ENCODE peak calls at places on chromosome 10, in five cellular contexts. Z, K, O, Y and H are unnamed samples.
A peak's percentile ranks its signal among the peaks of the same experiment; 100 is the strongest.

GRCh38 chr10:110372656-110373055 is 67.9 kb upstream of the SMNDC1 start:
- DNase-seq in Z (no peak), K (no peak), O (no peak), Y (no peak), H (no peak)

GRCh38 chr10:63627376-63627775 is 106.2 kb downstream of the REEP3 start:
- DNase-seq in Z (no peak), K (no peak), O (no peak), Y (no peak), H (peak; percentile 47)

GRCh38 chr10:123485577-123485976 is 180.6 kb upstream of the GPR26 start:
- DNase-seq in Z (no peak), K (no peak), O (no peak), Y (no peak), H (no peak)

GRCh38 chr10:69352569-69353264 is 64.0 kb downstream of the TACR2 start:
- DNase-seq in Z (no peak), K (no peak), O (no peak), Y (no peak), H (no peak)

GRCh38 chr10:80486785-80487421 is 32.8 kb downstream of the TSPAN14 start:
- DNase-seq in Z (no peak), K (no peak), O (no peak), Y (no peak), H (no peak)

GRCh38 chr10:63414481-63415260 is 51.1 kb downstream of the JMJD1C start:
- DNase-seq in Z (no peak), K (no peak), O (peak; percentile 23), Y (no peak), H (no peak)

GRCh38 chr10:104337985-104338735 is at the start of gene ITPRIP:
- DNase-seq in Z (peak; percentile 74), K (peak; percentile 78), O (peak; percentile 86), Y (peak; percentile 89), H (peak; percentile 75)

GRCh38 chr10:62637249-62638061 is 167.1 kb upstream of the ADO start:
- DNase-seq in Z (no peak), K (no peak), O (no peak), Y (no peak), H (peak; percentile 54)

GRCh38 chr10:96686514-96686913 is 33.8 kb downstream of the PIK3AP1 start:
- DNase-seq in Z (no peak), K (no peak), O (no peak), Y (no peak), H (no peak)

GRCh38 chr10:34696423-34696822 is 118.7 kb downstream of the PARD3 start:
- DNase-seq in Z (no peak), K (no peak), O (peak; percentile 58), Y (no peak), H (peak; percentile 70)

GRCh38 chr10:112658900-112659328 is 211.9 kb downstream of the VTI1A start:
- DNase-seq in Z (no peak), K (no peak), O (no peak), Y (no peak), H (no peak)

GRCh38 chr10:48377751-48378585 is 71.5 kb downstream of the MAPK8 start:
- DNase-seq in Z (no peak), K (no peak), O (no peak), Y (no peak), H (no peak)

GRCh38 chr10:112243713-112244112 is 39.5 kb upstream of the TECTB start:
- DNase-seq in Z (no peak), K (no peak), O (no peak), Y (no peak), H (no peak)

GRCh38 chr10:48541144-48541795 is 63.6 kb downstream of the ARHGAP22 start:
- DNase-seq in Z (no peak), K (peak; percentile 6), O (no peak), Y (no peak), H (no peak)

GRCh38 chr10:24382596-24382978 is 173.6 kb downstream of the KIAA1217 start:
- DNase-seq in Z (no peak), K (no peak), O (no peak), Y (no peak), H (no peak)

GRCh38 chr10:91605968-91606367 is 26.9 kb downstream of the PPP1R3C start:
- DNase-seq in Z (no peak), K (no peak), O (no peak), Y (no peak), H (no peak)

GRCh38 chr10:43206391-43207235 is 60.3 kb downstream of the RASGEF1A start:
- DNase-seq in Z (peak; percentile 7), K (no peak), O (no peak), Y (peak; percentile 34), H (no peak)

GRCh38 chr10:71970331-71970730 is 6.1 kb downstream of the CHST3 start:
- DNase-seq in Z (no peak), K (peak; percentile 50), O (no peak), Y (peak; percentile 60), H (no peak)

GRCh38 chr10:123144697-123145541 is 3.0 kb upstream of the HMX2 start:
- DNase-seq in Z (no peak), K (no peak), O (no peak), Y (no peak), H (no peak)

GRCh38 chr10:119706521-119707278 is 19.1 kb upstream of the INPP5F start:
- DNase-seq in Z (no peak), K (no peak), O (no peak), Y (no peak), H (no peak)

GRCh38 chr10:116147162-116147906 is 125.7 kb downstream of the GFRA1 start:
- DNase-seq in Z (no peak), K (no peak), O (no peak), Y (no peak), H (no peak)

GRCh38 chr10:84429926-84430520 is 101.6 kb downstream of the CCSER2 start:
- DNase-seq in Z (peak; percentile 34), K (peak; percentile 84), O (peak; percentile 58), Y (peak; percentile 67), H (peak; percentile 72)

GRCh38 chr10:86827639-86828038 is 71.2 kb downstream of the BMPR1A start:
- DNase-seq in Z (no peak), K (no peak), O (no peak), Y (no peak), H (no peak)

GRCh38 chr10:110947061-110947595 is 27.7 kb downstream of the SHOC2 start:
- DNase-seq in Z (no peak), K (no peak), O (no peak), Y (no peak), H (no peak)

GRCh38 chr10:42476101-42476500 is 162.3 kb downstream of the ZNF33B start:
- DNase-seq in Z (no peak), K (no peak), O (no peak), Y (no peak), H (no peak)

DNA sequence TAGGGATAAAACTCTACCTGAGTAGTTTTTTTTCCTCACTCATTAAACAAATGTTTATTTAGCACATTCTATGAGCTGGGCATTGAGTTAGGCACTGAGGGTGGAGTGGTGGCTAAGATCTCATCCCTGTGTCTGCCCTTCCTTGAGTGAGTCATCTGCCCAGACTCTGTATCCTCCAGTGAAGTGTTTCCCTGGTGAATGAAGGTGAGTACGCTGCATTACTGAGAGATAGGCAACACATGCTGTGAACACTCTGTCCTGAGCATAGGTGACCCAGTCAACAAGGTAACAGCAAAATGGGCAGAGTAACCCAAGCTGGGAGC is 5.8 kb downstream of the PITX3 start:
- DNase-seq in Z (no peak), K (no peak), O (no peak), Y (no peak), H (peak; percentile 58)
- H3K27me3 ChIP-seq in Z (peaks cover 50% of the 10 kb centered on the region), K (peaks cover 29% of the 10 kb centered on the region), O (peaks cover 3% of the 10 kb centered on the region), Y (peaks cover 39% of the 10 kb centered on the region), H (no peaks in the 10 kb centered on the region)

GRCh38 chr10:50992972-50993766 is 81.1 kb upstream of the PRKG1 start:
- DNase-seq in Z (peak; percentile 36), K (peak; percentile 25), O (peak; percentile 23), Y (peak; percentile 61), H (no peak)
- H3K27me3 ChIP-seq in Z (peaks cover 29% of the 10 kb centered on the region), K (no peaks in the 10 kb centered on the region), O (peaks cover 88% of the 10 kb centered on the region), Y (no peaks in the 10 kb centered on the region), H (peaks cover 3% of the 10 kb centered on the region)

GRCh38 chr10:132306341-132306685 is 1.4 kb downstream of the STK32C start:
- DNase-seq in Z (no peak), K (no peak), O (no peak), Y (peak; percentile 44), H (no peak)
- H3K27me3 ChIP-seq in Z (no peaks in the 10 kb centered on the region), K (no peaks in the 10 kb centered on the region), O (peaks cover 11% of the 10 kb centered on the region), Y (no peaks in the 10 kb centered on the region), H (peaks cover 5% of the 10 kb centered on the region)

GRCh38 chr10:289581-289980 is 154.3 kb downstream of the ZMYND11 start:
- DNase-seq in Z (no peak), K (no peak), O (no peak), Y (no peak), H (no peak)
- H3K27me3 ChIP-seq in Z (no peaks in the 10 kb centered on the region), K (no peaks in the 10 kb centered on the region), O (no peaks in the 10 kb centered on the region), Y (no peaks in the 10 kb centered on the region), H (no peaks in the 10 kb centered on the region)

GRCh38 chr10:101294109-101294508 is 59.9 kb upstream of the BTRC start:
- DNase-seq in Z (no peak), K (no peak), O (no peak), Y (no peak), H (no peak)
- H3K27me3 ChIP-seq in Z (peaks cover 97% of the 10 kb centered on the region), K (peaks cover 33% of the 10 kb centered on the region), O (peaks cover 42% of the 10 kb centered on the region), Y (peaks cover 83% of the 10 kb centered on the region), H (peaks cover 2% of the 10 kb centered on the region)

GRCh38 chr10:117546020-117546629 is 3.6 kb downstream of the EMX2 start:
- DNase-seq in Z (no peak), K (no peak), O (no peak), Y (no peak), H (no peak)

GRCh38 chr10:117546630-117547300 is 4.2 kb downstream of the EMX2 start:
- DNase-seq in Z (no peak), K (no peak), O (no peak), Y (no peak), H (no peak)

GRCh38 chr10:117549100-117549499 is 6.6 kb downstream of the EMX2 start:
- DNase-seq in Z (no peak), K (no peak), O (no peak), Y (no peak), H (no peak)

GRCh38 chr10:117548191-117548668 is 5.7 kb downstream of the EMX2 start:
- DNase-seq in Z (no peak), K (no peak), O (no peak), Y (no peak), H (no peak)

GRCh38 chr10:117547301-117548153 is 5.0 kb downstream of the EMX2 start:
- DNase-seq in Z (no peak), K (no peak), O (no peak), Y (no peak), H (no peak)
- H3K27me3 ChIP-seq in Z (peaks cover 100% of the 10 kb centered on the region), K (peaks cover 93% of the 10 kb centered on the region), O (peaks cover 100% of the 10 kb centered on the region), Y (peaks cover 98% of the 10 kb centered on the region), H (peaks cover 54% of the 10 kb centered on the region)

GRCh38 chr10:93076871-93077270 is 3.2 kb downstream of the CYP26A1 start:
- DNase-seq in Z (no peak), K (no peak), O (no peak), Y (no peak), H (no peak)
- H3K27me3 ChIP-seq in Z (peaks cover 100% of the 10 kb centered on the region), K (peaks cover 50% of the 10 kb centered on the region), O (peaks cover 66% of the 10 kb centered on the region), Y (peaks cover 62% of the 10 kb centered on the region), H (peaks cover 21% of the 10 kb centered on the region)

DNA sequence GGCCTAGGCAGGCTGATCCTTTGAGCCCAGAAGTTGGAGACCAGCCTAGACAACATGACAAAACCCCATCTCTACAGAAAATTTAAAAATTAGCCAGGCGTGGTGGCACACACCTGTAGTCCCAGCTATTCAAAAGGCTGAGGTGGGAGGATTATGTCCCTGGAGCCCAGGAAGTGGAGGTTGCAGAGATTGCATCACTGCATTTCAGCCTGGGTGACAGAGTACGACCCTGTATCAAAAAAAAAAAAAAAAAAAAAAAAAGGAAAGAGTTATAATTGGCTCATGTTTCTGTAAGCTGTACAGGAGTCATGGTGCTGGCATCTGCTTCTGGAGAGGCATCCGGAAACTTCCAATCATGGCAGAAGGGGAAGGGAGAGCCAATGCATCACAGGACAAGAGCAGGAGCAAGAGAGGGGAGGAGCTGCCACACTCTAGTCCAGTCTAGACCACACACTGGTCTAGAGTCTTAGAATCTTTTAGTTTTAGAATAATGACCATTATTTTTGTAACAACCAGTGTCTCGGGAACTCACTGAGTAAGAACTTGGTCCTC is 16.8 kb downstream of the DOCK1 start:
- DNase-seq in Z (no peak), K (no peak), O (no peak), Y (no peak), H (no peak)
- H3K27me3 ChIP-seq in Z (no peaks in the 10 kb centered on the region), K (no peaks in the 10 kb centered on the region), O (no peaks in the 10 kb centered on the region), Y (no peaks in the 10 kb centered on the region), H (no peaks in the 10 kb centered on the region)